ENCODE peak calls at places on chromosomes 12 and 14, in four cellular contexts. H is mucosa of gallbladder, E is non-pigmented ciliary epithelial cell, J is H4. I is an unnamed sample.

GRCh38 chr14:99094901-99095300 is 177.1 kb downstream of the BCL11B start:
- DNase-seq in H (no peak), E (no peak), J (no peak), I (no peak)

GRCh38 chr12:83641789-83642188 is 955.1 kb downstream of the TMTC2 start:
- DNase-seq in H (no peak), E (no peak), J (no peak), I (no peak)

GRCh38 chr14:21269252-21270046 is at the start of gene HNRNPC:
- DNase-seq in H (peak), E (peak), J (peak), I (peak)

GRCh38 chr14:82009076-82009475 is 475.4 kb upstream of the SEL1L start:
- DNase-seq in H (no peak), E (no peak), J (no peak), I (no peak)

GRCh38 chr12:30973171-30973570 is 46.6 kb downstream of the TSPAN11 start:
- DNase-seq in H (no peak), E (no peak), J (no peak), I (no peak)

GRCh38 chr12:630656-631632 is 32.3 kb downstream of the NINJ2 start:
- DNase-seq in H (peak), E (no peak), J (no peak), I (no peak)

GRCh38 chr12:47903927-47904646 is 707 bp downstream of the VDR start:
- DNase-seq in H (peak), E (peak), J (peak), I (no peak)

GRCh38 chr12:112908548-112908947 is 1.8 kb downstream of the OAS1 start:
- DNase-seq in H (no peak), E (no peak), J (no peak), I (peak)

GRCh38 chr12:24470050-24470449 is 478.9 kb downstream of the BCAT1 start:
- DNase-seq in H (no peak), E (no peak), J (no peak), I (no peak)

GRCh38 chr14:24436355-24437019 is 6.1 kb downstream of the SDR39U1 start:
- DNase-seq in H (no peak), E (peak), J (peak), I (no peak)

GRCh38 chr14:99707420-99707819 is 23.3 kb downstream of the CYP46A1 start:
- DNase-seq in H (no peak), E (no peak), J (no peak), I (peak)

GRCh38 chr12:79934309-79935020 is 432 bp downstream of the PPP1R12A start:
- DNase-seq in H (no peak), E (no peak), J (peak), I (no peak)

GRCh38 chr14:64889352-64889751 is 9.6 kb upstream of the SPTB start:
- DNase-seq in H (no peak), E (no peak), J (no peak), I (no peak)

GRCh38 chr14:63840981-63841380 is 11.8 kb upstream of the SYNE2 start:
- DNase-seq in H (peak), E (no peak), J (no peak), I (peak)

GRCh38 chr12:83739602-83740001 is 1052.9 kb downstream of the TMTC2 start:
- DNase-seq in H (no peak), E (no peak), J (no peak), I (no peak)

GRCh38 chr12:25005376-25005775 is 56.5 kb upstream of the BCAT1 start:
- DNase-seq in H (no peak), E (no peak), J (no peak), I (no peak)

GRCh38 chr12:130983328-130984017 is 29.8 kb downstream of the ADGRD1 start:
- DNase-seq in H (no peak), E (no peak), J (no peak), I (no peak)